ENCODE peak calls at places on chromosomes 16 and 17, in ten cellular contexts. One of them, this sample, is unnamed.

GRCh38 chr17:9529033-9529748 is 46.4 kb downstream of the STX8 start:
- DNase-seq in activated CD4-positive, alpha-beta memory T cell treated with anti-CD3 and anti-CD28 coated beads for 36 hours: no peak
- DNase-seq in thoracic aorta: no peak
- DNase-seq in CD4-positive, alpha-beta T cell: no peak
- DNase-seq in stimulated activated CD4-positive, alpha-beta T cell treated with anti-CD3 and anti-CD28 coated beads, Interleukin-4, amount 100 ng/mL, for 4 hours: no peak
- DNase-seq in stimulated activated naive CD4-positive, alpha-beta T cell: no peak
- DNase-seq in skeletal muscle cell: no peak
- DNase-seq in BJ: no peak
- DNase-seq in SHP77: peak; percentile 6
- DNase-seq in RWPE1: peak; percentile 28
- DNase-seq in this sample: no peak

GRCh38 chr17:11980813-11981212 is 16.5 kb downstream of the ZNF18 start:
- DNase-seq in activated CD4-positive, alpha-beta memory T cell treated with anti-CD3 and anti-CD28 coated beads for 36 hours: no peak
- DNase-seq in thoracic aorta: no peak
- DNase-seq in CD4-positive, alpha-beta T cell: no peak
- DNase-seq in stimulated activated CD4-positive, alpha-beta T cell treated with anti-CD3 and anti-CD28 coated beads, Interleukin-4, amount 100 ng/mL, for 4 hours: no peak
- DNase-seq in stimulated activated naive CD4-positive, alpha-beta T cell: no peak
- DNase-seq in skeletal muscle cell: no peak
- DNase-seq in BJ: no peak
- DNase-seq in SHP77: no peak
- DNase-seq in RWPE1: no peak
- DNase-seq in this sample: no peak

GRCh38 chr17:32927201-32927723 is 691 bp upstream of the TMEM98 start:
- DNase-seq in activated CD4-positive, alpha-beta memory T cell treated with anti-CD3 and anti-CD28 coated beads for 36 hours: no peak
- DNase-seq in thoracic aorta: no peak
- DNase-seq in CD4-positive, alpha-beta T cell: no peak
- DNase-seq in stimulated activated CD4-positive, alpha-beta T cell treated with anti-CD3 and anti-CD28 coated beads, Interleukin-4, amount 100 ng/mL, for 4 hours: no peak
- DNase-seq in stimulated activated naive CD4-positive, alpha-beta T cell: no peak
- DNase-seq in skeletal muscle cell: no peak
- DNase-seq in BJ: no peak
- DNase-seq in SHP77: no peak
- DNase-seq in RWPE1: no peak
- DNase-seq in this sample: no peak

GRCh38 chr16:745739-746138 is 4.9 kb upstream of the CIAO3 start:
- DNase-seq in activated CD4-positive, alpha-beta memory T cell treated with anti-CD3 and anti-CD28 coated beads for 36 hours: no peak
- DNase-seq in thoracic aorta: no peak
- DNase-seq in CD4-positive, alpha-beta T cell: no peak
- DNase-seq in stimulated activated CD4-positive, alpha-beta T cell treated with anti-CD3 and anti-CD28 coated beads, Interleukin-4, amount 100 ng/mL, for 4 hours: no peak
- DNase-seq in stimulated activated naive CD4-positive, alpha-beta T cell: no peak
- DNase-seq in skeletal muscle cell: no peak
- DNase-seq in BJ: no peak
- DNase-seq in SHP77: peak; percentile 23
- DNase-seq in RWPE1: no peak
- DNase-seq in this sample: peak; percentile 84

GRCh38 chr17:2105663-2106062 is 50.8 kb downstream of the HIC1 start:
- DNase-seq in activated CD4-positive, alpha-beta memory T cell treated with anti-CD3 and anti-CD28 coated beads for 36 hours: no peak
- DNase-seq in thoracic aorta: no peak
- DNase-seq in CD4-positive, alpha-beta T cell: no peak
- DNase-seq in stimulated activated CD4-positive, alpha-beta T cell treated with anti-CD3 and anti-CD28 coated beads, Interleukin-4, amount 100 ng/mL, for 4 hours: no peak
- DNase-seq in stimulated activated naive CD4-positive, alpha-beta T cell: no peak
- DNase-seq in skeletal muscle cell: no peak
- DNase-seq in BJ: no peak
- DNase-seq in SHP77: no peak
- DNase-seq in RWPE1: no peak
- DNase-seq in this sample: no peak

GRCh38 chr17:2070241-2071023 is 15.5 kb downstream of the HIC1 start:
- DNase-seq in activated CD4-positive, alpha-beta memory T cell treated with anti-CD3 and anti-CD28 coated beads for 36 hours: peak; percentile 93
- DNase-seq in thoracic aorta: no peak
- DNase-seq in CD4-positive, alpha-beta T cell: no peak
- DNase-seq in stimulated activated CD4-positive, alpha-beta T cell treated with anti-CD3 and anti-CD28 coated beads, Interleukin-4, amount 100 ng/mL, for 4 hours: peak; percentile 43
- DNase-seq in stimulated activated naive CD4-positive, alpha-beta T cell: no peak
- DNase-seq in skeletal muscle cell: no peak
- DNase-seq in BJ: no peak
- DNase-seq in SHP77: no peak
- DNase-seq in RWPE1: no peak
- DNase-seq in this sample: no peak

GRCh38 chr16:77581706-77582105 is 140.6 kb upstream of the NUDT7 start:
- DNase-seq in activated CD4-positive, alpha-beta memory T cell treated with anti-CD3 and anti-CD28 coated beads for 36 hours: no peak
- DNase-seq in thoracic aorta: no peak
- DNase-seq in CD4-positive, alpha-beta T cell: no peak
- DNase-seq in stimulated activated CD4-positive, alpha-beta T cell treated with anti-CD3 and anti-CD28 coated beads, Interleukin-4, amount 100 ng/mL, for 4 hours: no peak
- DNase-seq in stimulated activated naive CD4-positive, alpha-beta T cell: no peak
- DNase-seq in skeletal muscle cell: no peak
- DNase-seq in BJ: no peak
- DNase-seq in SHP77: no peak
- DNase-seq in RWPE1: no peak
- DNase-seq in this sample: peak; percentile 51

GRCh38 chr17:48051706-48052486 is 3.7 kb downstream of the NFE2L1 start:
- DNase-seq in activated CD4-positive, alpha-beta memory T cell treated with anti-CD3 and anti-CD28 coated beads for 36 hours: no peak
- DNase-seq in thoracic aorta: peak; percentile 36
- DNase-seq in CD4-positive, alpha-beta T cell: no peak
- DNase-seq in stimulated activated CD4-positive, alpha-beta T cell treated with anti-CD3 and anti-CD28 coated beads, Interleukin-4, amount 100 ng/mL, for 4 hours: no peak
- DNase-seq in stimulated activated naive CD4-positive, alpha-beta T cell: no peak
- DNase-seq in skeletal muscle cell: peak; percentile 70
- DNase-seq in BJ: peak; percentile 60
- DNase-seq in SHP77: no peak
- DNase-seq in RWPE1: peak; percentile 67
- DNase-seq in this sample: peak; percentile 89

GRCh38 chr16:17328971-17329370 is 141.8 kb downstream of the XYLT1 start:
- DNase-seq in activated CD4-positive, alpha-beta memory T cell treated with anti-CD3 and anti-CD28 coated beads for 36 hours: no peak
- DNase-seq in thoracic aorta: no peak
- DNase-seq in CD4-positive, alpha-beta T cell: no peak
- DNase-seq in stimulated activated CD4-positive, alpha-beta T cell treated with anti-CD3 and anti-CD28 coated beads, Interleukin-4, amount 100 ng/mL, for 4 hours: no peak
- DNase-seq in stimulated activated naive CD4-positive, alpha-beta T cell: no peak
- DNase-seq in skeletal muscle cell: no peak
- DNase-seq in BJ: no peak
- DNase-seq in SHP77: no peak
- DNase-seq in RWPE1: no peak
- DNase-seq in this sample: no peak

GRCh38 chr17:44924107-44924544 is 8.8 kb upstream of the GFAP start:
- DNase-seq in activated CD4-positive, alpha-beta memory T cell treated with anti-CD3 and anti-CD28 coated beads for 36 hours: no peak
- DNase-seq in thoracic aorta: no peak
- DNase-seq in CD4-positive, alpha-beta T cell: no peak
- DNase-seq in stimulated activated CD4-positive, alpha-beta T cell treated with anti-CD3 and anti-CD28 coated beads, Interleukin-4, amount 100 ng/mL, for 4 hours: no peak
- DNase-seq in stimulated activated naive CD4-positive, alpha-beta T cell: no peak
- DNase-seq in skeletal muscle cell: no peak
- DNase-seq in BJ: no peak
- DNase-seq in SHP77: no peak
- DNase-seq in RWPE1: no peak
- DNase-seq in this sample: no peak

GRCh38 chr16:14301150-14302030 is 230.3 kb downstream of the MRTFB start:
- DNase-seq in activated CD4-positive, alpha-beta memory T cell treated with anti-CD3 and anti-CD28 coated beads for 36 hours: peak; percentile 35
- DNase-seq in thoracic aorta: no peak
- DNase-seq in CD4-positive, alpha-beta T cell: no peak
- DNase-seq in stimulated activated CD4-positive, alpha-beta T cell treated with anti-CD3 and anti-CD28 coated beads, Interleukin-4, amount 100 ng/mL, for 4 hours: no peak
- DNase-seq in stimulated activated naive CD4-positive, alpha-beta T cell: peak; percentile 44
- DNase-seq in skeletal muscle cell: no peak
- DNase-seq in BJ: no peak
- DNase-seq in SHP77: no peak
- DNase-seq in RWPE1: peak; percentile 53
- DNase-seq in this sample: no peak

GRCh38 chr17:58630883-58631522 is 60.8 kb downstream of the TEX14 start:
- DNase-seq in activated CD4-positive, alpha-beta memory T cell treated with anti-CD3 and anti-CD28 coated beads for 36 hours: peak; percentile 49
- DNase-seq in thoracic aorta: no peak
- DNase-seq in CD4-positive, alpha-beta T cell: no peak
- DNase-seq in stimulated activated CD4-positive, alpha-beta T cell treated with anti-CD3 and anti-CD28 coated beads, Interleukin-4, amount 100 ng/mL, for 4 hours: no peak
- DNase-seq in stimulated activated naive CD4-positive, alpha-beta T cell: no peak
- DNase-seq in skeletal muscle cell: no peak
- DNase-seq in BJ: no peak
- DNase-seq in SHP77: peak; percentile 94
- DNase-seq in RWPE1: no peak
- DNase-seq in this sample: peak; percentile 95

GRCh38 chr16:88451586-88452484 is 1.2 kb upstream of the ZFPM1 start:
- DNase-seq in activated CD4-positive, alpha-beta memory T cell treated with anti-CD3 and anti-CD28 coated beads for 36 hours: peak; percentile 35
- DNase-seq in thoracic aorta: no peak
- DNase-seq in CD4-positive, alpha-beta T cell: no peak
- DNase-seq in stimulated activated CD4-positive, alpha-beta T cell treated with anti-CD3 and anti-CD28 coated beads, Interleukin-4, amount 100 ng/mL, for 4 hours: no peak
- DNase-seq in stimulated activated naive CD4-positive, alpha-beta T cell: no peak
- DNase-seq in skeletal muscle cell: no peak
- DNase-seq in BJ: no peak
- DNase-seq in SHP77: no peak
- DNase-seq in RWPE1: no peak
- DNase-seq in this sample: no peak

GRCh38 chr16:56332464-56333079 is 92.8 kb downstream of the AMFR start:
- DNase-seq in activated CD4-positive, alpha-beta memory T cell treated with anti-CD3 and anti-CD28 coated beads for 36 hours: peak; percentile 32
- DNase-seq in thoracic aorta: no peak
- DNase-seq in CD4-positive, alpha-beta T cell: no peak
- DNase-seq in stimulated activated CD4-positive, alpha-beta T cell treated with anti-CD3 and anti-CD28 coated beads, Interleukin-4, amount 100 ng/mL, for 4 hours: no peak
- DNase-seq in stimulated activated naive CD4-positive, alpha-beta T cell: no peak
- DNase-seq in skeletal muscle cell: peak; percentile 21
- DNase-seq in BJ: no peak
- DNase-seq in SHP77: peak; percentile 16
- DNase-seq in RWPE1: peak; percentile 46
- DNase-seq in this sample: peak; percentile 95

GRCh38 chr16:48133455-48134226 is 22.2 kb downstream of the ABCC12 start:
- DNase-seq in activated CD4-positive, alpha-beta memory T cell treated with anti-CD3 and anti-CD28 coated beads for 36 hours: no peak
- DNase-seq in thoracic aorta: no peak
- DNase-seq in CD4-positive, alpha-beta T cell: no peak
- DNase-seq in stimulated activated CD4-positive, alpha-beta T cell treated with anti-CD3 and anti-CD28 coated beads, Interleukin-4, amount 100 ng/mL, for 4 hours: no peak
- DNase-seq in stimulated activated naive CD4-positive, alpha-beta T cell: no peak
- DNase-seq in skeletal muscle cell: no peak
- DNase-seq in BJ: no peak
- DNase-seq in SHP77: no peak
- DNase-seq in RWPE1: no peak
- DNase-seq in this sample: no peak

GRCh38 chr17:50273654-50274040 is 619 bp upstream of the TMEM92 start:
- DNase-seq in activated CD4-positive, alpha-beta memory T cell treated with anti-CD3 and anti-CD28 coated beads for 36 hours: no peak
- DNase-seq in thoracic aorta: no peak
- DNase-seq in CD4-positive, alpha-beta T cell: no peak
- DNase-seq in stimulated activated CD4-positive, alpha-beta T cell treated with anti-CD3 and anti-CD28 coated beads, Interleukin-4, amount 100 ng/mL, for 4 hours: no peak
- DNase-seq in stimulated activated naive CD4-positive, alpha-beta T cell: no peak
- DNase-seq in skeletal muscle cell: no peak
- DNase-seq in BJ: no peak
- DNase-seq in SHP77: no peak
- DNase-seq in RWPE1: no peak
- DNase-seq in this sample: peak; percentile 59

GRCh38 chr17:10121971-10122707 is 76.3 kb downstream of the GAS7 start:
- DNase-seq in activated CD4-positive, alpha-beta memory T cell treated with anti-CD3 and anti-CD28 coated beads for 36 hours: no peak
- DNase-seq in thoracic aorta: no peak
- DNase-seq in CD4-positive, alpha-beta T cell: no peak
- DNase-seq in stimulated activated CD4-positive, alpha-beta T cell treated with anti-CD3 and anti-CD28 coated beads, Interleukin-4, amount 100 ng/mL, for 4 hours: no peak
- DNase-seq in stimulated activated naive CD4-positive, alpha-beta T cell: no peak
- DNase-seq in skeletal muscle cell: no peak
- DNase-seq in BJ: no peak
- DNase-seq in SHP77: no peak
- DNase-seq in RWPE1: no peak
- DNase-seq in this sample: peak; percentile 51

GRCh38 chr16:81237282-81237681 is 1.2 kb upstream of the BCO1 start:
- DNase-seq in activated CD4-positive, alpha-beta memory T cell treated with anti-CD3 and anti-CD28 coated beads for 36 hours: no peak
- DNase-seq in thoracic aorta: no peak
- DNase-seq in CD4-positive, alpha-beta T cell: no peak
- DNase-seq in stimulated activated CD4-positive, alpha-beta T cell treated with anti-CD3 and anti-CD28 coated beads, Interleukin-4, amount 100 ng/mL, for 4 hours: no peak
- DNase-seq in stimulated activated naive CD4-positive, alpha-beta T cell: no peak
- DNase-seq in skeletal muscle cell: no peak
- DNase-seq in BJ: no peak
- DNase-seq in SHP77: no peak
- DNase-seq in RWPE1: no peak
- DNase-seq in this sample: no peak